ENCODE peak calls at places on chromosomes 16 and 17, in ten cellular contexts. One of them, this sample, is unnamed.

GRCh38 chr16:26701243-26701886 is 365.4 kb upstream of the C16orf82 start:
- DNase-seq in dorsolateral prefrontal cortex: no peak
- DNase-seq in right lobe of liver: no peak
- DNase-seq in fibroblast of the aortic adventitia: no peak
- DNase-seq in body of pancreas: no peak
- DNase-seq in AG04450: no peak
- DNase-seq in AG09319: no peak
- DNase-seq in Peyer's patch: no peak
- DNase-seq in astrocyte of the spinal cord: no peak
- DNase-seq in Calu3: no peak
- DNase-seq in this sample: no peak

GRCh38 chr17:34384822-34385605 is 22.0 kb upstream of the CCL1 start:
- DNase-seq in right lobe of liver: no peak
- DNase-seq in Peyer's patch: no peak
- DNase-seq in AG04450: no peak
- DNase-seq in fibroblast of the aortic adventitia: no peak
- DNase-seq in body of pancreas: no peak
- DNase-seq in astrocyte of the spinal cord: no peak
- DNase-seq in AG09319: no peak
- DNase-seq in Calu3: no peak
- DNase-seq in dorsolateral prefrontal cortex: no peak
- DNase-seq in this sample: no peak

GRCh38 chr16:85555549-85556455 is 57.3 kb upstream of the GSE1 start:
- DNase-seq in Peyer's patch: peak; percentile 68
- DNase-seq in right lobe of liver: no peak
- DNase-seq in dorsolateral prefrontal cortex: no peak
- DNase-seq in body of pancreas: peak; percentile 78
- DNase-seq in AG04450: no peak
- DNase-seq in astrocyte of the spinal cord: peak; percentile 57
- DNase-seq in AG09319: no peak
- DNase-seq in fibroblast of the aortic adventitia: peak; percentile 51
- DNase-seq in Calu3: no peak
- DNase-seq in this sample: no peak

GRCh38 chr16:10033561-10033960 is 148.7 kb downstream of the GRIN2A start:
- DNase-seq in Peyer's patch: no peak
- DNase-seq in Calu3: no peak
- DNase-seq in AG09319: no peak
- DNase-seq in right lobe of liver: no peak
- DNase-seq in fibroblast of the aortic adventitia: no peak
- DNase-seq in dorsolateral prefrontal cortex: peak; percentile 52
- DNase-seq in astrocyte of the spinal cord: no peak
- DNase-seq in AG04450: no peak
- DNase-seq in body of pancreas: no peak
- DNase-seq in this sample: no peak

GRCh38 chr16:79970551-79971236 is 370.2 kb upstream of the MAF start:
- DNase-seq in Calu3: no peak
- DNase-seq in AG09319: no peak
- DNase-seq in fibroblast of the aortic adventitia: no peak
- DNase-seq in body of pancreas: no peak
- DNase-seq in right lobe of liver: peak; percentile 85
- DNase-seq in Peyer's patch: peak; percentile 16
- DNase-seq in AG04450: no peak
- DNase-seq in dorsolateral prefrontal cortex: no peak
- DNase-seq in astrocyte of the spinal cord: no peak
- DNase-seq in this sample: no peak

GRCh38 chr17:31448467-31449077 is 57.1 kb downstream of the RAB11FIP4 start:
- DNase-seq in AG04450: peak; percentile 32
- DNase-seq in right lobe of liver: no peak
- DNase-seq in AG09319: peak; percentile 23
- DNase-seq in dorsolateral prefrontal cortex: no peak
- DNase-seq in Calu3: peak; percentile 18
- DNase-seq in body of pancreas: no peak
- DNase-seq in Peyer's patch: no peak
- DNase-seq in fibroblast of the aortic adventitia: peak; percentile 77
- DNase-seq in astrocyte of the spinal cord: peak; percentile 13
- DNase-seq in this sample: no peak

GRCh38 chr17:17379197-17379991 is 76.2 kb downstream of the NT5M start:
- DNase-seq in Peyer's patch: no peak
- DNase-seq in dorsolateral prefrontal cortex: peak; percentile 70
- DNase-seq in AG04450: no peak
- DNase-seq in AG09319: no peak
- DNase-seq in fibroblast of the aortic adventitia: peak; percentile 73
- DNase-seq in Calu3: peak; percentile 6
- DNase-seq in right lobe of liver: no peak
- DNase-seq in body of pancreas: peak; percentile 39
- DNase-seq in astrocyte of the spinal cord: no peak
- DNase-seq in this sample: no peak

GRCh38 chr17:980406-981291 is 1.1 kb upstream of the NXN start:
- DNase-seq in AG04450: no peak
- DNase-seq in astrocyte of the spinal cord: peak; percentile 86
- DNase-seq in fibroblast of the aortic adventitia: peak; percentile 88
- DNase-seq in Calu3: peak; percentile 70
- DNase-seq in dorsolateral prefrontal cortex: peak; percentile 84
- DNase-seq in body of pancreas: peak; percentile 83
- DNase-seq in AG09319: no peak
- DNase-seq in Peyer's patch: peak; percentile 81
- DNase-seq in right lobe of liver: peak; percentile 80
- DNase-seq in this sample: peak; percentile 83

GRCh38 chr16:77191259-77191969 is 424 bp downstream of the MON1B start:
- DNase-seq in fibroblast of the aortic adventitia: peak; percentile 17
- DNase-seq in body of pancreas: peak; percentile 35
- DNase-seq in dorsolateral prefrontal cortex: no peak
- DNase-seq in Peyer's patch: no peak
- DNase-seq in AG09319: no peak
- DNase-seq in right lobe of liver: no peak
- DNase-seq in Calu3: no peak
- DNase-seq in AG04450: no peak
- DNase-seq in astrocyte of the spinal cord: no peak
- DNase-seq in this sample: no peak

GRCh38 chr16:77190190-77190477 is 856 bp upstream of the MON1B start:
- DNase-seq in dorsolateral prefrontal cortex: no peak
- DNase-seq in Peyer's patch: no peak
- DNase-seq in body of pancreas: no peak
- DNase-seq in right lobe of liver: no peak
- DNase-seq in astrocyte of the spinal cord: no peak
- DNase-seq in Calu3: no peak
- DNase-seq in AG09319: no peak
- DNase-seq in fibroblast of the aortic adventitia: no peak
- DNase-seq in AG04450: no peak
- DNase-seq in this sample: no peak

GRCh38 chr16:77194295-77195231 is 3.6 kb downstream of the MON1B start:
- DNase-seq in right lobe of liver: no peak
- DNase-seq in AG09319: no peak
- DNase-seq in AG04450: no peak
- DNase-seq in dorsolateral prefrontal cortex: no peak
- DNase-seq in Peyer's patch: no peak
- DNase-seq in astrocyte of the spinal cord: no peak
- DNase-seq in fibroblast of the aortic adventitia: no peak
- DNase-seq in body of pancreas: no peak
- DNase-seq in Calu3: no peak
- DNase-seq in this sample: no peak

GRCh38 chr16:77193377-77193776 is 2.4 kb downstream of the MON1B start:
- DNase-seq in AG09319: no peak
- DNase-seq in astrocyte of the spinal cord: no peak
- DNase-seq in dorsolateral prefrontal cortex: no peak
- DNase-seq in right lobe of liver: no peak
- DNase-seq in Calu3: no peak
- DNase-seq in body of pancreas: no peak
- DNase-seq in Peyer's patch: no peak
- DNase-seq in fibroblast of the aortic adventitia: no peak
- DNase-seq in AG04450: no peak
- DNase-seq in this sample: no peak

DNA sequence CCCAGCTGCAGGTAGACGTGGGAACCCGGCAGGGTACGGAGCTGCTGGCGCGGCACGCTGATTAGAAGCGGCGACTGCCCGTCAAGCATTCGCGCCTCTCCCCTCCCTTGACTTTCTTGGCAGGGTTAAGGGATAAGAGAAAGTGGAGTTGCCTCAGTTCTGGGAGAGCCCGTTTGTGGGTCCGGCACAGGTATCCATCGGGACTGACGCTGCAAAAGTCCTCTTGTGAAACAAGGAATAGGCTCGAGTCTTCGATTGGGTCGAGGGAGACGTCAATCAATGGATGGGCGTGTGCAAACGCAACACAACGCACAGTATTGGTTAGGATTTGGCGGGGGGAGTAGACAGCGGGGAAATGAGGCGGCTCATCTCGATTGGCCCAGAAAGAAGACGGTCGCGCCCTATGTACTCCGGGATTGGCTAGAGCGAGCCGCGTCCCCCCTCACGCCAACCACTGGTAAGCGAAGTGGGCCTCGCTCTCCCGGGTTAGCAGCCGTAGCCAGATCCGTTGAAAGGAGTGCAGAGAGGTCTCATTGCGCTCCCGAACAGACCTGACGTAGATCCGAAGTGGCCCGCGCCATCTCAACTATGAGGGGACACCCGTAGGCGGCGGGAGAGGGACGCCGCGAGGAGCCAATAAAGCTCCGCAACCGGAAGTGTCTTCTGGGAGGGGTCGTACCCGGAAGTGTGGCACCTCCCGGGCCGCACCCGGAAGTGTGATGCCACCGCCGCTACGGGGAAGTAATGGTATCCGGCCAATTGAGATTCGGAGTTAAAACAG is at the start of gene MON1B:
- DNase-seq in right lobe of liver: peak; percentile 98
- DNase-seq in astrocyte of the spinal cord: peak; percentile 99
- DNase-seq in dorsolateral prefrontal cortex: peak; percentile 99
- DNase-seq in body of pancreas: peak; percentile 97
- DNase-seq in AG09319: peak; percentile 98
- DNase-seq in Calu3: peak; percentile 97
- DNase-seq in AG04450: peak; percentile 96
- DNase-seq in Peyer's patch: peak; percentile 96
- DNase-seq in fibroblast of the aortic adventitia: peak; percentile 99
- DNase-seq in this sample: peak; percentile 96
- TF ChIP-seq CTCF in right lobe of liver: no peak
- TF ChIP-seq CTCF in astrocyte of the spinal cord: no peak
- TF ChIP-seq CTCF in dorsolateral prefrontal cortex: peak; percentile 24
- TF ChIP-seq CTCF in body of pancreas: no peak
- TF ChIP-seq CTCF in AG09319: no peak
- TF ChIP-seq CTCF in Calu3: no peak
- TF ChIP-seq CTCF in AG04450: peak; percentile 20
- TF ChIP-seq CTCF in Peyer's patch: peak; percentile 9
- TF ChIP-seq CTCF in fibroblast of the aortic adventitia: no peak
- TF ChIP-seq CTCF in this sample: no peak

DNA sequence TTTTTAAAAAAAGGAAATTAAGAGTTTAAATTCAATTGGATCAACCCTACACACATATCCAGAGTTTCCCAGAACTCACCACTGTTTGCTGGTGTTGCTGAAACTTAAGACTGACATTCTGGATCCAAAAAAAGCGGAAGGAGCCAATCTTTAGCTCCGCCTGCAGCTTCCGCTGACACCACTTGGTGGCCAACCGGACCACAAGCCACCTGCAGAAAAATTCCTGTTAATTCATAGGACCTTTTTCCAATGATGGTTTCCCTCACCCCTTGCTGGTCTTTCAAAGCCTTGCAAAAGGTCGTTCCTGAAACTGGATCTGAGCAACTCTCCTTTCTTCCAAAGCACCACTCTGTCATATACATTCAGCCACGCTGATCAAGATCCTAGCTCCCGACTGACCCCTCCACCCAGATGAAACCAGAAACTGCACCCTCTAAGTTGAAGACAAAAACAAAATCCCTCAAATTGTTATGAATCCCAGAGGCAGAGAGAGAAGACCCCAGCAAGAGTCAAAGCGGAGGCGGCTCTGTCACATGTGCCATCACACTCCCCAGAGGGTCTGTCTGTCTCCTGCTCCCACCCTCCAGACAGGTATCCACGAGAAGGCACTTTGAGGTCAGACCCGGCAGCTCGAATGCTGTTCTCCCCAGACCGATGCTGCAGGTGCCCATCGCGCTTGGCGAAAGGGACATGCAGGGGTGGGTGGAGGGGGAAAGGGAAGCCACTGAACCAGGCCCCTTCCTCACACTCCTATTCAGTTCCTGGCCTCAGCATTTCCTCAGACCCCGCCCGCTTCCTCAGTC is 778 bp downstream of the BLTP2 start:
- DNase-seq in AG09319: no peak
- DNase-seq in Calu3: peak; percentile 57
- DNase-seq in dorsolateral prefrontal cortex: peak; percentile 14
- DNase-seq in right lobe of liver: peak; percentile 66
- DNase-seq in Peyer's patch: peak; percentile 64
- DNase-seq in fibroblast of the aortic adventitia: peak; percentile 62
- DNase-seq in AG04450: no peak
- DNase-seq in astrocyte of the spinal cord: peak; percentile 42
- DNase-seq in body of pancreas: peak; percentile 54
- DNase-seq in this sample: peak; percentile 67
- TF ChIP-seq CTCF in AG09319: peak; percentile 33
- TF ChIP-seq CTCF in Calu3: peak; percentile 19
- TF ChIP-seq CTCF in dorsolateral prefrontal cortex: peak; percentile 29
- TF ChIP-seq CTCF in right lobe of liver: peak; percentile 68
- TF ChIP-seq CTCF in Peyer's patch: peak; percentile 52
- TF ChIP-seq CTCF in fibroblast of the aortic adventitia: peak; percentile 60
- TF ChIP-seq CTCF in AG04450: peak; percentile 57
- TF ChIP-seq CTCF in astrocyte of the spinal cord: peak; percentile 52
- TF ChIP-seq CTCF in body of pancreas: peak; percentile 68
- TF ChIP-seq CTCF in this sample: peak; percentile 25

DNA sequence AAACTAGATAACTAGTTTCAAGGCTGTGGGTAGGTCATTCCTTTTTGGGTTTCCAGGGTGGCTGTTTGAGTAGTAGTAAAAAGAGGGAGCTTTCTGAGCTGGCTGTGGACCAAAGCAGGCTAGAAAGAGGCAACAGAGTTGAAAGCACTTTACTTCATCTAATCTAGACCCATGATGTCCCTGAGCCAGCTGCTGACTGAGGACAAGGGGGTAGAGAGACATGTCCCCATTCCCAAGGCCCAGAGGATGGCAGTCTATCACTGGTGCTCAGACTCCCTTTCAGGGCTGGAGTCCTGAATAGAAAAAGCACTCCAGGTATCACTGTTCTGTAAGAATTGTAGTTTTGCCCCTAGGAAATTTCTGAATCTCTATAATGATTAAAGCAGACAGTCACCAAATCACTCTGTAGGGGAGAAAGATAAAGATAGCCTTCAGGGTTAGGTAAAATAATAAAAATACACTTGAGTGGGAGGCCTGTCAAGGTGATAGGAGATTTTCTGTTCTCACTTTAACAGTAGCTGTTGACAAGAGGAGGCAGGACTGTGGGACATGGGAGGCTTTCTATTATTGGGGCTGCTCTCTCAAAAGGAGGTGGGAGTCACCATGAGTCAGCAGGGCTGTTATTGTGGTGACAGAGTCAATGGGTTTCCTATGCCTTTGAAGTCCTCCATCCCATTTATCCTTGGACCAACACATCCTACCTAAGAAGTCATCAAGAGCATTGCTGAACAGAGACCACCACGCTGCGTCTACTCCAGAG is 190.2 kb upstream of the MPHOSPH6 start:
- DNase-seq in astrocyte of the spinal cord: no peak
- DNase-seq in fibroblast of the aortic adventitia: no peak
- DNase-seq in body of pancreas: no peak
- DNase-seq in AG04450: no peak
- DNase-seq in right lobe of liver: no peak
- DNase-seq in dorsolateral prefrontal cortex: no peak
- DNase-seq in AG09319: no peak
- DNase-seq in Peyer's patch: no peak
- DNase-seq in Calu3: no peak
- DNase-seq in this sample: no peak
- TF ChIP-seq CTCF in astrocyte of the spinal cord: no peak
- TF ChIP-seq CTCF in fibroblast of the aortic adventitia: no peak
- TF ChIP-seq CTCF in body of pancreas: no peak
- TF ChIP-seq CTCF in AG04450: no peak
- TF ChIP-seq CTCF in right lobe of liver: no peak
- TF ChIP-seq CTCF in dorsolateral prefrontal cortex: no peak
- TF ChIP-seq CTCF in AG09319: no peak
- TF ChIP-seq CTCF in Peyer's patch: no peak
- TF ChIP-seq CTCF in Calu3: no peak
- TF ChIP-seq CTCF in this sample: no peak

GRCh38 chr17:4499431-4500187 is 928 bp downstream of the SPNS2 start:
- DNase-seq in Calu3: no peak
- DNase-seq in body of pancreas: no peak
- DNase-seq in dorsolateral prefrontal cortex: peak; percentile 58
- DNase-seq in AG09319: no peak
- DNase-seq in right lobe of liver: no peak
- DNase-seq in astrocyte of the spinal cord: no peak
- DNase-seq in fibroblast of the aortic adventitia: no peak
- DNase-seq in Peyer's patch: no peak
- DNase-seq in AG04450: no peak
- DNase-seq in this sample: no peak

GRCh38 chr17:4502466-4503154 is 3.9 kb downstream of the SPNS2 start:
- DNase-seq in astrocyte of the spinal cord: no peak
- DNase-seq in fibroblast of the aortic adventitia: no peak
- DNase-seq in AG09319: no peak
- DNase-seq in body of pancreas: no peak
- DNase-seq in Peyer's patch: no peak
- DNase-seq in right lobe of liver: no peak
- DNase-seq in AG04450: no peak
- DNase-seq in Calu3: no peak
- DNase-seq in dorsolateral prefrontal cortex: no peak
- DNase-seq in this sample: no peak

GRCh38 chr17:4501295-4501949 is 2.7 kb downstream of the SPNS2 start:
- DNase-seq in astrocyte of the spinal cord: no peak
- DNase-seq in Calu3: no peak
- DNase-seq in Peyer's patch: no peak
- DNase-seq in body of pancreas: no peak
- DNase-seq in dorsolateral prefrontal cortex: no peak
- DNase-seq in AG09319: no peak
- DNase-seq in fibroblast of the aortic adventitia: no peak
- DNase-seq in right lobe of liver: no peak
- DNase-seq in AG04450: no peak
- DNase-seq in this sample: no peak

GRCh38 chr17:4498461-4499397 is at the start of gene SPNS2:
- DNase-seq in body of pancreas: peak; percentile 67
- DNase-seq in AG04450: no peak
- DNase-seq in Calu3: peak; percentile 79
- DNase-seq in fibroblast of the aortic adventitia: no peak
- DNase-seq in astrocyte of the spinal cord: no peak
- DNase-seq in right lobe of liver: peak; percentile 86
- DNase-seq in AG09319: no peak
- DNase-seq in dorsolateral prefrontal cortex: peak; percentile 76
- DNase-seq in Peyer's patch: peak; percentile 56
- DNase-seq in this sample: peak; percentile 89

DNA sequence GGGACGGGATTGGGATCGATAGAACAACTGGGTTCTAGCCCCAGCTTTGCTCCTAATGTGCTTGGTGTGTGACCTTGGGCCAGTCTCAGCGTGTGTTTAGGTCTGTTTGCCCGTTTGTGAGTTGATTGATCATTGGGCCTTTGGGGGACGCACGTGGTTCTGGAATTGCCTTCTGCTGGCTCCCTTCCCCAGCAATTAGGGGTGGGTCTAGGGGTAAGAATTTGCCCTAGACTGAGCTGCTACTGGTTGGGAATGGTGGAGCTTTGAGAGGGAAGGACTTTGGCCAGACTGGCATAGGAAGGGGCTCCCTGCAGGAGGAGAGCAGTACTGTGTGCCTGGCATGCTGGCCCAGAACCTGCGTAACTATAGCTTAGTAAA is 1.5 kb downstream of the SPNS2 start:
- DNase-seq in astrocyte of the spinal cord: no peak
- DNase-seq in AG09319: no peak
- DNase-seq in Peyer's patch: no peak
- DNase-seq in body of pancreas: no peak
- DNase-seq in dorsolateral prefrontal cortex: no peak
- DNase-seq in right lobe of liver: no peak
- DNase-seq in Calu3: no peak
- DNase-seq in AG04450: no peak
- DNase-seq in fibroblast of the aortic adventitia: no peak
- DNase-seq in this sample: no peak
- TF ChIP-seq CTCF in astrocyte of the spinal cord: no peak
- TF ChIP-seq CTCF in AG09319: no peak
- TF ChIP-seq CTCF in Peyer's patch: no peak
- TF ChIP-seq CTCF in body of pancreas: peak; percentile 31
- TF ChIP-seq CTCF in dorsolateral prefrontal cortex: no peak
- TF ChIP-seq CTCF in right lobe of liver: no peak
- TF ChIP-seq CTCF in Calu3: no peak
- TF ChIP-seq CTCF in AG04450: no peak
- TF ChIP-seq CTCF in fibroblast of the aortic adventitia: no peak
- TF ChIP-seq CTCF in this sample: no peak

This sample was measured in GM13976.